ENCODE peak calls at places on chromosomes 3 and 15, in eight cellular contexts. O is H1, L is prostate gland, F is stomach, K is upper lobe of left lung, R is HCT116, G is GM23338, X is suprapubic skin. Q is an unnamed sample.

GRCh38 chr3:58471025-58471887 is 20.6 kb upstream of the KCTD6 start:
- DNase-seq in O (no peak), L (peak; percentile 82), F (no peak), K (peak; percentile 73), R (peak; percentile 70), G (no peak), X (no peak), Q (no peak)

GRCh38 chr3:179809639-179810038 is 156.8 kb downstream of the USP13 start:
- DNase-seq in O (no peak), L (no peak), F (no peak), K (no peak), R (no peak), G (no peak), X (no peak), Q (no peak)

GRCh38 chr3:57029924-57030323 is 30.5 kb upstream of the SPATA12 start:
- DNase-seq in O (no peak), L (no peak), F (no peak), K (no peak), R (no peak), G (no peak), X (no peak), Q (no peak)

GRCh38 chr3:6568999-6569493 is 291.9 kb upstream of the GRM7 start:
- DNase-seq in O (no peak), L (no peak), F (no peak), K (no peak), R (no peak), G (no peak), X (no peak), Q (no peak)

GRCh38 chr15:26665950-26666921 is 106.6 kb downstream of the GABRB3 start:
- DNase-seq in O (peak; percentile 68), L (no peak), F (no peak), K (no peak), R (no peak), G (peak; percentile 84), X (no peak), Q (no peak)

GRCh38 chr3:46209053-46209452 is 940 bp upstream of the CCR1 start:
- DNase-seq in O (no peak), L (no peak), F (no peak), K (no peak), R (no peak), G (no peak), X (no peak), Q (no peak)

GRCh38 chr3:38916706-38917105 is 100.7 kb upstream of the SCN10A start:
- DNase-seq in O (no peak), L (no peak), F (no peak), K (no peak), R (no peak), G (no peak), X (no peak), Q (no peak)

GRCh38 chr15:61857169-61857829 is 202.9 kb downstream of the VPS13C start:
- DNase-seq in O (no peak), L (no peak), F (no peak), K (no peak), R (no peak), G (no peak), X (no peak), Q (no peak)

GRCh38 chr3:126540946-126541627 is 17.1 kb downstream of the CHST13 start:
- DNase-seq in O (peak; percentile 35), L (no peak), F (no peak), K (peak; percentile 19), R (no peak), G (no peak), X (peak; percentile 69), Q (peak; percentile 77)

GRCh38 chr15:74958320-74958907 is 1.8 kb upstream of the RPP25 start:
- DNase-seq in O (peak; percentile 63), L (peak; percentile 25), F (peak; percentile 81), K (peak; percentile 80), R (no peak), G (peak; percentile 84), X (peak; percentile 85), Q (peak; percentile 80)

GRCh38 chr3:187717572-187717971 is 15.2 kb upstream of the RTP2 start:
- DNase-seq in O (no peak), L (no peak), F (no peak), K (no peak), R (no peak), G (no peak), X (no peak), Q (no peak)

GRCh38 chr15:67574981-67575632 is 32.6 kb downstream of the MAP2K5 start:
- DNase-seq in O (no peak), L (no peak), F (no peak), K (peak; percentile 39), R (no peak), G (peak; percentile 17), X (no peak), Q (no peak)

GRCh38 chr15:94282269-94283250 is 51.2 kb downstream of the MCTP2 start:
- DNase-seq in O (no peak), L (no peak), F (no peak), K (no peak), R (no peak), G (no peak), X (no peak), Q (no peak)

GRCh38 chr15:66742286-66742685 is 40.2 kb downstream of the SMAD6 start:
- DNase-seq in O (no peak), L (no peak), F (no peak), K (no peak), R (no peak), G (no peak), X (no peak), Q (no peak)

GRCh38 chr3:64031540-64032533 is 8.5 kb upstream of the PSMD6 start:
- DNase-seq in O (no peak), L (no peak), F (no peak), K (no peak), R (no peak), G (no peak), X (no peak), Q (no peak)

GRCh38 chr3:64028754-64029153 is 5.5 kb upstream of the PSMD6 start:
- DNase-seq in O (no peak), L (no peak), F (no peak), K (no peak), R (no peak), G (no peak), X (no peak), Q (no peak)

GRCh38 chr3:64033033-64033432 is 9.7 kb upstream of the PSMD6 start:
- DNase-seq in O (no peak), L (no peak), F (no peak), K (no peak), R (no peak), G (no peak), X (no peak), Q (no peak)

GRCh38 chr3:64029287-64029686 is 6.0 kb upstream of the PSMD6 start:
- DNase-seq in O (no peak), L (no peak), F (no peak), K (no peak), R (no peak), G (no peak), X (no peak), Q (no peak)

GRCh38 chr3:64030741-64031140 is 7.4 kb upstream of the PSMD6 start:
- DNase-seq in O (peak; percentile 89), L (peak; percentile 63), F (peak; percentile 77), K (peak; percentile 69), R (peak; percentile 71), G (peak; percentile 93), X (peak; percentile 83), Q (peak; percentile 91)
- TF ChIP-seq POLR2AphosphoS5 in O (no peak), L (peak; percentile 49), F (peak; percentile 62), K (no peak), R (peak; percentile 28), G (no peak), X (no peak), Q (peak; percentile 50)

DNA sequence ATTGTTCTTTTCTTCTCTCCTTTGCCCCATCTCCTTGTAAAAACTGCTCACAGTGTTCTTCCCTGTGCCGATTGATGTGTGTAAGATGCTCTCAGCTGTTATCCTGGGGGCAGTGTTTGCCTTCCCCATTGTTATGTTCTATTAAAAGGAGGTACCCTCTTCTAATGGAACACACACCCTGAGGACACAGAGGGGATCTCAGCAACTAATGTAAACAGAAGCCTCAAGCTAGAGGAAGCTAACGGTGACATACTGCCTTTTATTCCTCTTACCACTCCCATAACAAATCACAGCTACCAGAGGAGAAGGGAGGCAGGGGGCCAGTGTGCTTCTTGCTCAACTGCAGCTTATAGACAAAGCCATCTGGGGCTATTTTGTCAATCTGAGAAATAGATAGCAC is 2.2 kb downstream of the TAGLN3 start:
- DNase-seq in O (no peak), L (no peak), F (no peak), K (no peak), R (no peak), G (no peak), X (no peak), Q (no peak)
- H3K4me1 ChIP-seq in O (peaks cover 4% of the 10 kb centered on the region), L (no peaks in the 10 kb centered on the region), F (peaks cover 7% of the 10 kb centered on the region), K (peaks cover 9% of the 10 kb centered on the region), R (peaks cover 2% of the 10 kb centered on the region), G (peaks cover 18% of the 10 kb centered on the region), X (peaks cover 11% of the 10 kb centered on the region), Q (peaks cover 12% of the 10 kb centered on the region)

GRCh38 chr3:134904333-134904771 is 109.3 kb downstream of the EPHB1 start:
- DNase-seq in O (no peak), L (no peak), F (no peak), K (no peak), R (no peak), G (no peak), X (no peak), Q (peak; percentile 50)
- H3K27ac ChIP-seq in O (no peak overlapping the region), L (no peak overlapping the region), F (no peak overlapping the region), K (no peak overlapping the region), R (no peak overlapping the region), G (no peak overlapping the region), X (no peak overlapping the region), Q (no peak overlapping the region)

GRCh38 chr15:85582076-85582718 is 201.8 kb downstream of the AKAP13 start:
- DNase-seq in O (no peak), L (no peak), F (peak; percentile 37), K (peak; percentile 64), R (no peak), G (no peak), X (no peak), Q (no peak)

GRCh38 chr15:85580914-85581313 is 200.5 kb downstream of the AKAP13 start:
- DNase-seq in O (no peak), L (no peak), F (peak; percentile 83), K (peak; percentile 79), R (no peak), G (no peak), X (no peak), Q (peak; percentile 88)

GRCh38 chr15:85581495-85581894 is 201.1 kb downstream of the AKAP13 start:
- DNase-seq in O (no peak), L (no peak), F (peak; percentile 58), K (peak; percentile 76), R (no peak), G (no peak), X (no peak), Q (peak; percentile 87)

GRCh38 chr15:85579957-85580694 is 199.7 kb downstream of the AKAP13 start:
- DNase-seq in O (no peak), L (no peak), F (peak; percentile 60), K (peak; percentile 35), R (no peak), G (no peak), X (no peak), Q (no peak)

DNA sequence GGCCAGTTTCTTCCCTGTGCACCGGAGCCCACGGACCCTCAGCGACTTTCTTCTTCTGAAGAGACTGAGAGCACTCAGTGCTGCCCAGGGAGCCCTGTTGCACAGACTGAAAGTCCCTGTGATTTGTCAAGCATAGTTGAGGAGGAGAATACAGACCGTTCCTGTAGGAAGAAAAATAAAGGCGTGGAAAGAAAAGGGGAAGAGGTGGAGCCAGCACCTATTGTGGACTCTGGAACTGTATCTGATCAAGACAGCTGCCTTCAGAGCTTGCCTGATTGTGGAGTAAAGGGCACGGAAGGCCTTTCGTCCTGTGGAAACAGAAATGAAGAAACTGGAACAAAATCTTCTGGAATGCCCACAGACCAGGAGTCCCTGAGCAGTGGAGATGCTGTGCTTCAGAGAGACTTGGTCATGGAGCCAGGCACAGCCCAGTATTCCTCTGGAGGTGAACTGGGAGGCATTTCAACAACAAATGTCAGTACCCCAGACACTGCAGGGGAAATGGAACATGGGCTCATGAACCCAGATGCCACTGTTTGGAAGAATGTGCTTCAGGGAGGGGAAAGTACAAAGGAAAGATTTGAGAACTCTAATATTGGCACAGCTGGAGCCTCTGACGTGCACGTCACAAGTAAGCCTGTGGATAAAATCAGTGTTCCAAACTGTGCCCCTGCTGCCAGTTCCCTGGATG is 198.8 kb downstream of the AKAP13 start:
- DNase-seq in O (no peak), L (no peak), F (peak; percentile 77), K (peak; percentile 71), R (no peak), G (no peak), X (no peak), Q (no peak)
- TF ChIP-seq POLR2AphosphoS5 in O (no peak), L (peak; percentile 46), F (peak; percentile 83), K (no peak), R (no peak), G (no peak), X (no peak), Q (no peak)